ENCODE peak calls at places on chromosomes 11 and 22, in four cellular contexts. B is Calu3; R is stimulated activated CD8-positive, alpha-beta memory T cell treated with anti-CD3 and anti-CD28 coated beads, Interleukin-15, amount 100 ng/mL, for 1 hour; L is CD8-positive, alpha-beta memory T cell. W is an unnamed sample.

GRCh38 chr11:134512791-134513538 is 100.9 kb upstream of the B3GAT1 start:
- DNase-seq in L (no peak), B (no peak), R (no peak), W (no peak)

GRCh38 chr11:61963016-61963281 is 4.5 kb downstream of the FTH1 start:
- DNase-seq in L (no peak), R (no peak), B (no peak), W (peak; percentile 65)

GRCh38 chr22:49489821-49490220 is 337.9 kb downstream of the BRD1 start:
- DNase-seq in L (no peak), R (no peak), B (no peak), W (no peak)

GRCh38 chr11:114326776-114327175 is 30.6 kb downstream of the NNMT start:
- DNase-seq in B (no peak), R (no peak), L (no peak), W (no peak)

GRCh38 chr11:45157247-45158209 is 11.1 kb downstream of the PRDM11 start:
- DNase-seq in B (no peak), R (no peak), L (no peak), W (no peak)

GRCh38 chr11:65290448-65291165 is 24.1 kb upstream of the CDC42EP2 start:
- DNase-seq in B (no peak), R (no peak), L (no peak), W (no peak)

GRCh38 chr11:116175707-116176106 is 597.1 kb downstream of the BUD13 start:
- DNase-seq in B (no peak), R (no peak), L (no peak), W (no peak)

GRCh38 chr11:1062075-1062820 is 12.4 kb upstream of the MUC2 start:
- DNase-seq in L (peak; percentile 6), B (no peak), R (no peak), W (no peak)

GRCh38 chr11:85867751-85868150 is 12.6 kb downstream of the CCDC83 start:
- DNase-seq in R (no peak), B (no peak), L (no peak), W (no peak)

GRCh38 chr11:62504158-62504973 is 42.2 kb downstream of the AHNAK start:
- DNase-seq in R (no peak), L (no peak), B (no peak), W (no peak)

GRCh38 chr11:102468636-102469195 is 16.2 kb upstream of the TMEM123 start:
- DNase-seq in L (no peak), R (no peak), B (no peak), W (no peak)

GRCh38 chr11:11316651-11317050 is 36.4 kb downstream of the CSNK2A3 start:
- DNase-seq in B (no peak), L (no peak), R (no peak), W (no peak)

GRCh38 chr11:123116486-123116885 is 54.5 kb upstream of the HSPA8 start:
- DNase-seq in R (no peak), B (no peak), L (no peak), W (no peak)

GRCh38 chr11:32448232-32448631 is 12.9 kb upstream of the WT1 start:
- DNase-seq in B (no peak), R (no peak), L (no peak), W (no peak)

GRCh38 chr11:44315947-44316387 is 6.0 kb upstream of the ALX4 start:
- DNase-seq in L (no peak), B (no peak), R (no peak), W (no peak)

GRCh38 chr22:41217553-41218157 is 12.5 kb downstream of the L3MBTL2 start:
- DNase-seq in R (no peak), L (no peak), B (no peak), W (peak; percentile 17)

GRCh38 chr22:50697667-50698506 is 25.3 kb downstream of the SHANK3 start:
- DNase-seq in B (no peak), L (peak; percentile 39), R (no peak), W (no peak)

GRCh38 chr11:43222215-43222614 is 89.6 kb upstream of the API5 start:
- DNase-seq in R (no peak), B (no peak), L (no peak), W (no peak)

GRCh38 chr22:40560994-40561515 is 75.5 kb downstream of the MRTFA start:
- DNase-seq in L (no peak), R (no peak), B (no peak), W (no peak)

GRCh38 chr11:117547188-117547831 is 219.7 kb downstream of the CEP164 start:
- DNase-seq in R (no peak), B (no peak), L (peak; percentile 17), W (no peak)

GRCh38 chr11:12995823-12996222 is 13.3 kb upstream of the RASSF10 start:
- DNase-seq in R (no peak), L (no peak), B (no peak), W (no peak)

GRCh38 chr11:86802601-86803051 is 2.3 kb downstream of the PRSS23 start:
- DNase-seq in R (no peak), L (no peak), B (peak; percentile 25), W (no peak)

GRCh38 chr11:105000797-105001196 is 22.2 kb downstream of the CASP5 start:
- DNase-seq in B (no peak), L (peak; percentile 70), R (peak; percentile 32), W (peak; percentile 59)

W was measured in CD4-positive, alpha-beta memory T cell.